ENCODE peak calls at places on chromosomes 12 and 14, in six cellular contexts. U is heart left ventricle, Y is fibroblast of lung, X is transverse colon, B is body of pancreas, V is ovary. R is an unnamed sample. For H3K9me3 and H3K36me3, the result is how much of the 10 kb centered on the place peaks cover.

GRCh38 chr14:70009961-70010360 is 130.7 kb downstream of the SMOC1 start:
- DNase-seq in X (no peak), U (peak), Y (no peak), V (no peak), B (no peak), R (no peak)

GRCh38 chr14:23360496-23360895 is 4.5 kb downstream of the EFS start:
- DNase-seq in U (no peak), V (no peak), B (no peak), Y (no peak), X (no peak), R (no peak)

GRCh38 chr12:43238281-43238680 is 313.7 kb downstream of the ADAMTS20 start:
- DNase-seq in V (no peak), B (no peak), X (no peak), U (no peak), Y (peak), R (no peak)

GRCh38 chr14:89823732-89824131 is 130.8 kb downstream of the EFCAB11 start:
- DNase-seq in V (no peak), Y (no peak), B (no peak), U (no peak), X (no peak), R (no peak)

GRCh38 chr14:104001003-104001402 is 58.7 kb upstream of the RD3L start:
- DNase-seq in B (no peak), Y (no peak), V (no peak), X (no peak), U (no peak), R (no peak)

GRCh38 chr14:92846162-92846897 is 52.2 kb downstream of the GOLGA5 start:
- DNase-seq in V (no peak), X (no peak), U (no peak), Y (peak), B (no peak), R (no peak)

GRCh38 chr12:63419119-63419518 is 249.2 kb downstream of the DPY19L2 start:
- DNase-seq in V (no peak), B (no peak), Y (peak), U (no peak), X (peak), R (no peak)

GRCh38 chr14:57486767-57487379 is 6.8 kb downstream of the CCDC198 start:
- DNase-seq in Y (peak), X (no peak), U (no peak), V (no peak), B (no peak), R (no peak)

GRCh38 chr14:54711312-54711711 is 144.4 kb downstream of the SAMD4A start:
- DNase-seq in U (no peak), B (no peak), V (no peak), X (no peak), Y (no peak), R (no peak)

GRCh38 chr14:99755629-99756603 is 37.3 kb upstream of the EML1 start:
- DNase-seq in Y (peak), X (peak), V (peak), B (peak), U (peak), R (peak)

GRCh38 chr14:39581474-39581873 is 149.2 kb upstream of the FBXO33 start:
- DNase-seq in B (no peak), U (no peak), X (no peak), V (no peak), Y (no peak), R (no peak)

GRCh38 chr12:89825591-89826449 is 117.2 kb upstream of the ATP2B1 start:
- DNase-seq in U (no peak), X (no peak), V (no peak), Y (peak), B (no peak), R (no peak)

GRCh38 chr14:52080817-52081755 is 12.2 kb upstream of the NID2 start:
- DNase-seq in Y (peak), V (no peak), U (no peak), X (no peak), B (no peak), R (no peak)

GRCh38 chr12:68870443-68870842 is 62.5 kb downstream of the MDM2 start:
- DNase-seq in U (no peak), V (no peak), Y (no peak), B (no peak), X (no peak), R (no peak)

GRCh38 chr14:81311816-81312215 is 88.3 kb downstream of the STON2 start:
- DNase-seq in Y (no peak), V (no peak), X (no peak), B (no peak), U (no peak), R (no peak)

GRCh38 chr12:7162691-7163114 is 26.8 kb upstream of the PEX5 start:
- DNase-seq in B (peak), U (no peak), Y (peak), V (no peak), X (peak), R (no peak)

GRCh38 chr14:95252219-95252618 is 67.5 kb downstream of the CLMN start:
- DNase-seq in B (no peak), U (no peak), Y (no peak), V (no peak), X (no peak), R (no peak)

GRCh38 chr14:34711169-34711568 is 3.2 kb downstream of the CFL2 start:
- DNase-seq in Y (peak), U (peak), V (no peak), B (no peak), X (peak), R (no peak)

GRCh38 chr12:54416908-54417603 is 2.0 kb downstream of the ITGA5 start:
- DNase-seq in Y (no peak), X (no peak), B (no peak), U (no peak), V (peak), R (no peak)

GRCh38 chr12:49541140-49541861 is 2.5 kb downstream of the KCNH3 start:
- DNase-seq in Y (no peak), X (no peak), U (no peak), B (no peak), V (no peak), R (peak)

GRCh38 chr14:20515846-20516245 is 10.5 kb downstream of the RNASE10 start:
- DNase-seq in U (no peak), B (no peak), Y (peak), V (no peak), X (no peak), R (no peak)

GRCh38 chr14:59293934-59294661 is 105.6 kb downstream of the DAAM1 start:
- DNase-seq in U (peak), V (no peak), X (no peak), Y (peak), B (no peak), R (no peak)

GRCh38 chr14:80388980-80389711 is 177.8 kb upstream of the DIO2 start:
- DNase-seq in Y (peak), B (no peak), U (no peak), X (no peak), V (no peak), R (no peak)

GRCh38 chr12:102568151-102568815 is 87.9 kb upstream of the IGF1 start:
- DNase-seq in Y (peak), V (no peak), B (no peak), X (no peak), U (no peak), R (no peak)

GRCh38 chr14:90384543-90384911 is 12.3 kb upstream of the CALM1 start:
- DNase-seq in X (no peak), B (no peak), Y (peak), V (no peak), U (no peak), R (no peak)

GRCh38 chr12:130947028-130947427 is 6.7 kb upstream of the ADGRD1 start:
- DNase-seq in Y (no peak), B (no peak), V (peak), U (no peak), X (no peak), R (no peak)
- H3K9me3 ChIP-seq in Y (under half), B (under half), V (under half), U (under half), X (under half), R (under half)

GRCh38 chr12:29907486-29907885 is 123.7 kb upstream of the TMTC1 start:
- DNase-seq in U (no peak), X (no peak), Y (peak), V (no peak), B (no peak), R (no peak)

GRCh38 chr12:29895966-29896365 is 112.2 kb upstream of the TMTC1 start:
- DNase-seq in V (no peak), Y (no peak), B (no peak), X (no peak), U (no peak), R (no peak)

GRCh38 chr12:29902043-29902442 is 118.3 kb upstream of the TMTC1 start:
- DNase-seq in V (no peak), U (no peak), Y (no peak), B (no peak), X (no peak), R (no peak)

GRCh38 chr12:29899212-29899931 is 115.6 kb upstream of the TMTC1 start:
- DNase-seq in U (no peak), B (no peak), Y (no peak), V (no peak), X (no peak), R (no peak)

GRCh38 chr12:29901585-29901984 is 117.8 kb upstream of the TMTC1 start:
- DNase-seq in U (no peak), B (no peak), Y (no peak), V (no peak), X (no peak), R (no peak)
- TF ChIP-seq CTCF in U (no peak), B (no peak), Y (no peak), V (no peak), X (no peak), R (no peak)

DNA sequence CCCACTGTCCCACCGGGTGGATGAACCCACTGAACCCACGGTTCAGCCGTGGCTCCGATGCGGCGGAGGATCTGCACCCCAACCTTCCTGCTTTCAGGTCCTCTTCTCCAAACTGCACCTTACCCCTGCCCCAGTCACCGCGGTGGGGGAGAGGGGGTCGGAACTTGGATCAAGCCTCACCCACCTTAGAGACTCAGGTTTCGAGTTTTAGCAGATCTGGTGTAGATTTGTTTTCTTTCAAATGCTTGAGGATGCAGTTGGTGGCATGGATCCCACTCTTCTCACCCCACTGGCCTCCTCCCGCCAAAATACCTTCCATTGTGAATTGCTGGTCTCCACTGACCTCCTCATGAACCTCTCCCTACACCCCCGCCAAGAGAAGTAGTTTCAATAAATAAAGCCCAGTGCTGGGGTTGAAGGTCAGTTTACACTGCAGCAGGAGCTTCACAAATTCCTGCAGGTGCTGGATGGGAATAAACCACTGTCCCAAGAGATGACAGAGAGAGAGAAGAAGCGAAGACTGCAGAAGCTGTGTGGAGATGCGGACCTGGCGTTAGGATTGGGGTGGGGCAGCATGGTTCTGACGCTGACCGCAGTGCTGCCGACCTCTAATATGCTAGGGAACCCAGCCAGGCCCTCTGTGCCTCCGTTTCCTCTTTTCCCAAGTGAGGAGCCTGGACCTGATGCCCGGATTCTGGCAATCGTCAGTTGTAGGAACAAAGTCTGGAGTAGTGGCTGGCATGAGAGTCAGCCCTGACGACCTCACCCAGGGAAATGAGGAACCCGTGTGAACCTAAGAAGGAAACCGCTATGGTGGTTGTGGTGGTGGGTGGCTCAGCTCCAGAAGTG is 7.4 kb downstream of the TTC6 start:
- DNase-seq in U (no peak), V (no peak), X (no peak), Y (no peak), B (no peak), R (no peak)
- H3K36me3 ChIP-seq in U (under half), V (under half), X (under half), Y (under half), B (under half), R (under half)

GRCh38 chr12:34395056-34396005 is 373.0 kb downstream of the ALG10 start:
- DNase-seq in Y (no peak), V (peak), B (peak), X (peak), U (peak), R (peak)

GRCh38 chr12:34393821-34394150 is 371.5 kb downstream of the ALG10 start:
- DNase-seq in Y (no peak), V (peak), X (peak), B (no peak), U (peak), R (peak)

GRCh38 chr12:34393086-34393820 is 371.0 kb downstream of the ALG10 start:
- DNase-seq in U (peak), Y (no peak), V (peak), X (no peak), B (no peak), R (peak)

GRCh38 chr12:34392741-34393085 is 370.4 kb downstream of the ALG10 start:
- DNase-seq in X (no peak), V (peak), U (no peak), B (no peak), Y (no peak), R (no peak)

DNA sequence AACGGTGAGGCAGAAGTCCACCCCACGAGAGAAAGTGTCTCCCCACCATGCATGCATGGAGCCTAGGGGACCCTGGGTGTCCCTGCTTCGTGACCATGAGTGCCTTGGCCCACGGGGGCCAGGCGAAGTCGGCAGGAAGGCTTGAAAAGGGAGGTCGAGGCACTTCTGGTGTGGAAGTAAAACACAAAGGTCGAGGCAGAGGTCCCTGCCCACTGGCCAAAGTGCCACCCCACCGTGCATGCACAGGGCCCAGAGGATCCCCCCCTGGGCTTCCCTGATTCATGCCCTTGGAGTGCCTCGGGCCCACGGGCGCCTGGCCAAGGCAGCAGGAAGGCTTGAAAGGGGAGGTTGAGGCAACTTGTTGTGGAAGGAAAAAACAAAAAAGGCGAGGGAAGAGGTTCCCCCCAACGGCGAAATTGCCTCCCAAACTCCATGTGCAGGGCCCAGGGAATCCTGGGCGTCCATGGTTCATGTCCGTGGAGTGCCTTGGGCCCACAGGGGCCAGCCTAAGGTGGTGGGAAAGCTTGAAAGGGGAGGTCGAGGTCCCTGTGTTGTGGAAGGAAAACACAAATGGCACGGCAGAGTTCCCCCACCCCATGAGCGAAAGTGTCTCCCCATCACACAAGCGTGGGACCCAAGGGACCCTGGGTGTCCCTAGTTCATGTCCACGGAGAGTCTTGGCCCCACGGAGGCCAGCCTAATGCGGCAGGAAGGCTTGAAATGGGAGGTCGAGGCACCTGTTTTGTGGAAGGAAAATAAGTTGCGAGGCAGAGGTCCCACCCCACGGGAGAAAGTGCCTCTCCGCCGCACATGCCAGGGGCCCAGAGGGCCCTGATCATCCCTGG is 372.1 kb downstream of the ALG10 start:
- DNase-seq in Y (no peak), B (peak), X (peak), U (peak), V (peak), R (peak)
- H3K9me3 ChIP-seq in Y (under half), B (under half), X (under half), U (under half), V (under half), R (under half)

DNA sequence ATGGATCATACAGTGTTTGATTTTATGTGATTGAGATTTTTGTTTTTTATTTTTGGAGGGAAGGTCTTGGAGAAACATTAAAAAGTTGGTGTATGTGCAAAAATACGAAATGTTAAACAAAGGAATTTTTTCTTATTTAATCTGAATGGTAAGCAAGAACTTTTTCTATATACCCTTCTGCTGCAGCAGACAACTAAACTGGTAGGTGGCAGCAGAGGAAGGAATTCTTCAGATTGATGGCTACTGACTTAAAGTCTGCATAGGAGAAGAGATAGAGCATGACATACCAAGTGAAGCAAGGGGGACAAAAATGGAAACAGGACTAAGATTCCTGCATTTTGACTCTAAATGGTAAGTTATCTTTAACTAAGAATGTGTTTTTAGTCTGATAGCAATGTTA is 42.0 kb upstream of the A2ML1 start:
- DNase-seq in B (no peak), Y (peak), V (no peak), X (no peak), U (no peak), R (no peak)
- TF ChIP-seq CTCF in B (peak), Y (peak), V (no peak), X (no peak), U (peak), R (peak)

GRCh38 chr12:123293178-123293760 is 21.6 kb upstream of the CDK2AP1 start:
- DNase-seq in X (no peak), V (no peak), B (no peak), U (no peak), Y (no peak), R (no peak)
- H3K36me3 ChIP-seq in X (under half), V (under half), B (under half), U (half or more), Y (under half), R (half or more)

GRCh38 chr14:97995038-97995437 is 1197.9 kb downstream of the VRK1 start:
- DNase-seq in U (no peak), V (no peak), B (no peak), Y (no peak), X (no peak), R (no peak)
- H3K9me3 ChIP-seq in U (under half), V (under half), B (under half), Y (under half), X (under half), R (under half)

DNA sequence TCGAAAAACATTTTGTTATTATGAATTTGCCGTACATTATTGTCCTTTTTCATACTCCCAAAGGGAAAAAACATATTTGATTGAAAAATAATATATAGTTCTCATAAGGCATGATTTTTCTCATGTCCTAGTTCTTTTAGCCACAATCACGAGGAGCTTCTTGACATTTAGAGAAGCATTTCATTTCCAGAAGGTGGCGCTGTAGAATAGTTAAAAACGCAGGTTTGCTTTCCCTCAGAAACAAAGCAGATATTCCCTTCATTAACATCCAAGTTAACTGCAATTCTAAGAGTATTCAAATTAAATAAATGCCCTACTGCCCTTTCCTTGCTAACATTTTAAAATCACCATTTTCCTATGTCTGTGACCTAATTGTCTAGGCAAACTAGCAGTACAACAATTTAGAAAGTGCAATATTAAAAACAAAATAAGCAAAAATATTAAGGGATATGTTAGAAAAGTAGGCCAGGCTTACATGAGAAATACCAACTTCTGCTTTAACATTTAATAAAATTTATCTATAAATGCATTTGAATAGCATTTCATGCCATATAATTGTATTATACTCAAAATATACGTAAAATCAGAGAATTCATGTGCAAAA is 10.9 kb upstream of the PIK3C2G start:
- DNase-seq in V (no peak), U (no peak), B (no peak), X (no peak), Y (peak), R (no peak)
- TF ChIP-seq CTCF in V (peak), U (peak), B (peak), X (peak), Y (peak), R (peak)

DNA sequence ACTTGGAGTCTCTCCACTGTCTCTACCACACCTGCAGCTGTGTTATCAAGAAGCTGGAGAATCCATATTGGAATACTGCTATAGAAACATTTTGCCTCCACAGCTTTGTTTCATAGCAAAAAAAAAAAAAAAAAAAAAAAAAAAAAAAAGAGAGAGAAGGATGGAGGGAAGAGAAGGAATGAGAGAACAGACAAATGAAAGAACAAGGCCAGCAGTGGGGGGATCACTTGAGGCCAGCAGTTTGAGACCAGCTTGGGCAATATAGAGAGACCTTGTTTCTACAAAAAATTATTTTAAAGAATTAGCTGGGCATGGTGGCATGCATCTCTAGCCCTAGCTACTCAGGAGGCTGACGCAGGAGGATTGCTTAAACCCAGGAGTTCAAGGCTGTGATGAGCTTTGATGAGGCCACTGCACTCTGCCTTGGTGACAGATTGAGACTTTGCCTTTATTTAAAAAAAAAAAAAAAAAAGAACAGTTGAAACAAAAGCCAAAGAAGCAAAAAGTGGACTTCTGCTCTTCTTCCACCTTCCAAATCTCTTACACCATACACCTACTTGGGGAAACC is 8.1 kb downstream of the VEZT start:
- DNase-seq in B (no peak), U (no peak), V (no peak), X (no peak), Y (no peak), R (no peak)
- H3K36me3 ChIP-seq in B (under half), U (under half), V (under half), X (under half), Y (under half), R (under half)